ENCODE peak calls at places on chromosomes 11 and 22, in eight cellular contexts. S is cardiac muscle cell, L is pancreas, F is tibial artery, R is GM12864, A is spleen, T is adrenal gland, G is uterus. X is an unnamed sample.

GRCh38 chr11:27282141-27282590 is 80.8 kb downstream of the CCDC34 start:
- DNase-seq in S (no peak), F (peak), A (no peak), G (peak), R (no peak), T (peak), L (no peak), X (peak)

GRCh38 chr22:50264104-50264745 is 2.7 kb upstream of the MAPK12 start:
- DNase-seq in S (no peak), A (no peak), T (no peak), R (no peak), F (no peak), L (no peak), G (no peak), X (no peak)

GRCh38 chr11:117768506-117768905 is 28.5 kb downstream of the DSCAML1 start:
- DNase-seq in R (no peak), A (no peak), L (no peak), G (no peak), F (no peak), S (no peak), T (no peak), X (no peak)

GRCh38 chr11:96054870-96055705 is 131.2 kb upstream of the MTMR2 start:
- DNase-seq in R (no peak), G (no peak), T (no peak), S (peak), L (no peak), F (no peak), A (no peak), X (no peak)

GRCh38 chr11:26017322-26017860 is 314.5 kb upstream of the ANO3 start:
- DNase-seq in L (no peak), F (no peak), T (no peak), R (no peak), G (no peak), A (no peak), S (no peak), X (no peak)

GRCh38 chr11:60887531-60887930 is 18.9 kb downstream of the PRPF19 start:
- DNase-seq in F (no peak), A (no peak), L (no peak), S (peak), T (peak), R (no peak), G (no peak), X (no peak)

GRCh38 chr22:49607821-49608220 is 219.9 kb downstream of the BRD1 start:
- DNase-seq in S (no peak), G (no peak), T (no peak), F (peak), L (no peak), A (peak), R (no peak), X (no peak)

GRCh38 chr22:48492371-48493320 is 1335.0 kb downstream of the BRD1 start:
- DNase-seq in A (peak), S (peak), T (peak), L (peak), G (peak), F (peak), R (peak), X (peak)

GRCh38 chr11:26851696-26852095 is 129.8 kb upstream of the SLC5A12 start:
- DNase-seq in T (no peak), A (no peak), G (no peak), S (no peak), R (no peak), L (no peak), F (no peak), X (no peak)

GRCh38 chr22:32352681-32353080 is 5.0 kb upstream of the RFPL3 start:
- DNase-seq in G (no peak), R (no peak), S (no peak), L (no peak), A (no peak), T (no peak), F (no peak), X (no peak)

GRCh38 chr11:119624102-119624615 is 104.8 kb downstream of the NECTIN1 start:
- DNase-seq in R (no peak), F (no peak), T (no peak), A (no peak), S (no peak), G (no peak), L (no peak), X (no peak)

GRCh38 chr11:90845799-90846198 is 623.0 kb upstream of the CHORDC1 start:
- DNase-seq in S (no peak), T (no peak), G (no peak), A (no peak), L (no peak), R (no peak), F (no peak), X (no peak)

GRCh38 chr11:64216879-64217278 is 9.1 kb downstream of the TRPT1 start:
- DNase-seq in S (no peak), A (no peak), R (no peak), L (no peak), F (no peak), T (no peak), G (no peak), X (no peak)

GRCh38 chr11:75734491-75735180 is 17.0 kb downstream of the MOGAT2 start:
- DNase-seq in S (no peak), A (no peak), L (no peak), F (no peak), T (no peak), R (no peak), G (no peak), X (no peak)

GRCh38 chr22:35457729-35458546 is 58.0 kb downstream of the MCM5 start:
- DNase-seq in A (no peak), R (no peak), T (no peak), L (no peak), S (no peak), G (no peak), F (no peak), X (no peak)

GRCh38 chr11:45285931-45286632 is at the start of gene SYT13:
- DNase-seq in A (no peak), S (peak), T (peak), F (no peak), R (no peak), G (no peak), L (peak), X (no peak)

GRCh38 chr22:39984750-39985149 is 10.0 kb upstream of the FAM83F start:
- DNase-seq in S (no peak), R (no peak), F (no peak), L (no peak), G (no peak), T (no peak), A (no peak), X (no peak)

GRCh38 chr22:17767236-17768065 is 6.8 kb downstream of the BID start:
- DNase-seq in G (no peak), R (peak), S (no peak), T (no peak), F (no peak), L (no peak), A (no peak), X (no peak)

GRCh38 chr11:118176400-118177134 is at the start of gene SCN2B:
- DNase-seq in R (no peak), G (no peak), F (no peak), A (no peak), T (no peak), L (no peak), S (peak), X (no peak)

GRCh38 chr11:10293423-10294288 is at the start of gene SBF2:
- DNase-seq in S (peak), L (peak), R (no peak), G (peak), F (peak), A (peak), T (peak), X (peak)

GRCh38 chr22:48299801-48300200 is 1527.9 kb downstream of the BRD1 start:
- DNase-seq in F (no peak), L (no peak), S (no peak), R (no peak), G (no peak), T (no peak), A (no peak), X (no peak)

GRCh38 chr22:39576027-39576426 is 5.5 kb downstream of the CACNA1I start:
- DNase-seq in G (no peak), F (no peak), L (no peak), T (no peak), A (no peak), S (no peak), R (no peak), X (no peak)

GRCh38 chr11:133560467-133560866 is 28.2 kb upstream of the OPCML start:
- DNase-seq in R (no peak), F (no peak), A (no peak), G (no peak), S (no peak), L (no peak), T (no peak), X (no peak)

GRCh38 chr11:74311352-74311926 is at the start of gene P4HA3:
- DNase-seq in F (peak), L (peak), A (peak), S (peak), T (peak), R (no peak), G (peak), X (no peak)

GRCh38 chr11:73652856-73653559 is 6.6 kb downstream of the PLEKHB1 start:
- DNase-seq in G (no peak), T (no peak), L (no peak), F (no peak), S (no peak), A (no peak), R (no peak), X (no peak)

GRCh38 chr11:35814720-35815305 is 129.0 kb upstream of the LDLRAD3 start:
- DNase-seq in T (no peak), R (no peak), L (no peak), S (no peak), A (no peak), F (no peak), G (no peak), X (no peak)

GRCh38 chr22:50121202-50121740 is 31.5 kb downstream of the MOV10L1 start:
- DNase-seq in A (no peak), R (no peak), L (no peak), F (no peak), T (no peak), S (no peak), G (no peak), X (no peak)

GRCh38 chr11:126997641-126998040 is 2.9 kb downstream of the KIRREL3 start:
- DNase-seq in F (no peak), S (no peak), R (no peak), L (no peak), G (no peak), T (no peak), A (no peak), X (no peak)

GRCh38 chr22:27886843-27887151 is 32.3 kb downstream of the PITPNB start:
- DNase-seq in R (no peak), T (no peak), S (no peak), G (no peak), F (no peak), L (no peak), A (no peak), X (no peak)

GRCh38 chr11:93543292-93543977 is at the start of gene SMCO4:
- DNase-seq in S (peak), G (peak), F (peak), L (peak), R (no peak), T (peak), A (peak), X (peak)
- TF ChIP-seq CTCF in S (peak), G (peak), F (peak), L (peak), R (peak), T (peak), A (peak), X (peak)

DNA sequence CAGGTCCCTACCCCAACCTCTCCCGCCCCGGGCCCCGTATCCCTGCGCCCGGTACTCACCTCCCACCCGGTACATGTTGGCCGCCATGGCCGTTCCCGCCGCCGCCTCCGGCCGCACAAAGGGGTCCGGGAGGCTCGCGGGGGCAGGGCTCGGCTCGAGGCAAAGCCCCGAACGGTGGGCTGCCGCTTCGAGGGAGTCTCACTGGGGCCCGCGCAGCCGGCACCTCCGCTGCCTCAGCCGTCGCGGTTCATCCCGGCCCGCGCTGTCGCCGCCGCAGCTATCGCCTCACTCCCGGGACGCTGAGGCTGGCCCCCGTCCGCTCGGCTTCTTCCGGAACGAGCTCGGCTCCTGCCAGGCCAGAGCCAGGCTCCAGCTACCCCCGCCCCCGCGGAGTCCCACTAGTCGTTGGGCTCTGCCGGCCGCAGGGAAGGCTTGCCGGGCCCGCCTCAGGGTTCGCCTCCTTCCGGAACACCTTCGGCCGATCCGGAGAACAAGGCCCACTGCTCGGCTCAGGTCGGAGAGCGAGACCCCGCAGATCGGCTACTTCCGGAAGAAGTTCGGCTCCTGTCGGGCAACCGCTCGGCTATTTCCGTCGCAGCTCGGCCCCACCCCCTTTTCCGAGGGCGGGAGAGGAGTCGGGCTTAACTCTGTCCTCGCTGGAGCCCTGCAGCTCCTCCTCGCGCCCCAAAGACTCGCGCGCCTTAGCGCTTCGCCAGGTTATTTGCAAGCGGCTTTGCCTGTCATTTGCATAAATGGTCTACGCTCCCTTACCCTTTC is at the start of gene MTA2:
- DNase-seq in A (peak), S (peak), T (peak), G (peak), F (peak), L (peak), R (peak), X (peak)
- TF ChIP-seq CTCF in A (no peak), S (no peak), T (no peak), G (no peak), F (no peak), L (no peak), R (no peak), X (no peak)

DNA sequence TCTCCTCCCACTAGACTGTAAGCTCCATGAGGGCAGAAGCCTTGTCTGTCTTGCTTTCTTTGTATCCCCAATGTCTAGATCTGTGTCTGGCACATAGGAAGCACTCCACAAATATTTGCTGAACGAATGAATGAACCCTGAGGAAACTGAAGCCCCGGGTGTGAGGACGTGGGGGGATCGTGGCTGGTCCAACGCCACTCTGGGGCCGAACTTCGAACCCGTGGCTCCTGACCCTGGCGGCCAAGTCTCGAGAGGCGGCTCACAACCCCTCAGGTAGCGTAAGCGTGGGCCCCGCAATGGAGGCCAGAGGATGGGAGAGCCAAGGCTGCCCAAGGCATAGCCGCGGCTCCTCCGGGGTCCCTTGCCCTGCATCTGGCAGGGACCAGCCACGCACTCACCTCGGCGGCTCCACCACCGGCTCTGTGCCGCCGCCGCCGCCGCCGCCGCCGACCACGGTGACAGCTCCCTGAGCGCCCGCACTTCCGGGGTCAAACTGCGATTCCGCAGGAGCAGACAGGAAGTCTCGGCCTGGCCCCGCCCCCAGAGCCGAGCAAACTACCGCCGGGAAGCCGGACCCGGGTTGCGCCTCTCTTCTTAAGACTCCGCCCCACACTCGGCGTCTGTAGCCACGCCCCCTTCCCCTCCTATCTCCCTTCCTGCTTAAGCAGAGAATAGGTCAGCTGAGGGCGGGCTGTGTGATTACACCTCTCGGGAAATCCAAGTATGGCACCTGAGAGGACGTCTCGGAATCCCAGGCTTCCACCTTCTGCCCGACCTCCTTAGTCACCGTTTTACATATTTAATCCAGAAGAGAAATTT is at the start of gene ASCC2:
- DNase-seq in T (peak), A (peak), R (peak), L (peak), G (peak), S (peak), F (peak), X (peak)
- TF ChIP-seq CTCF in T (no peak), A (no peak), R (peak), L (no peak), G (no peak), S (no peak), F (peak), X (no peak)

DNA sequence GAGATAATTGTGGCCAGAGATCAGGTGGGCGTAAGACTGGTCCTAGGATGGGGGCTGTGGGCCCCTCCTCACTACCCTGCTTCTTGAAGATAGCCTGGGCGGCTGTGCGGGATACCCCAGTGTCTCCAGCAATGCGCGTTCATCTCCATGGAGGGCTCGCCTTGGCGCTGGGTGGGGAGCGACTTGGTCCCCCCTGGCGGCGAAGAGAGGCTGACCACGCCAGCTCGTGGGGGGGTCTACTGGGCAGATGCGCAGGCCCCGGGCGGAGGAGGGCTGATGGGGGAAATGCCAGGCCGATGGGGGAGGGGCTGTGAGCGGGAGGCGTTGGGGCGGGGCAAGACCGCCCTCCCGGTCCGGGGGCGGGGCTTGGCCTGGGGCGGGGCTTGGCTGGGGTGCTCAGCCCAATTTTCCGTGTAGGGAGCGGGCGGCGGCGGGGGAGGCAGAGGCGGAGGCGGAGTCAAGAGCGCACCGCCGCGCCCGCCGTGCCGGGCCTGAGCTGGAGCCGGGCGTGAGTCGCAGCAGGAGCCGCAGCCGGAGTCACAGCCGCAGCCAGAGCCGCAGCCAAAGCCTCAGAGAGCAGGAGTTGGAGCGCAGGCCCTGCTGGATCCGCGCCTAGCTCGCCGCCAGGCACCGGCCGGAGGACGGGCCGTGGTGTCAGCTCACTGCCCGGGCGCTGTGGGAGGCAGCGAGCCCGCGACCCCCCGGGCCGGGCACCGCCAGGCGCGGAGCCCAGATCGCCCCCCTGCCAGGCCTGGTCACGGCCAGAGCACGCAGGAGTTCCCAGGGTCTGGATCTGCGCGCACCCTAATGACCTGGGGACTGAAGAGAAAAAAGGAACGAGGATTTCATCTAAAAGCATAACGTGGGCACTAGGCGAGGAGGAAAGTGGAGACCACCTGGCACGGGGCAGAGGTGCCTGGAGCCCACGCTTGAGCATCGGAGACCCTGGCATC is at the start of gene SLC35E4:
- DNase-seq in L (peak), S (peak), A (peak), R (peak), F (peak), T (peak), G (peak), X (peak)
- TF ChIP-seq CTCF in L (no peak), S (peak), A (peak), R (peak), F (peak), T (no peak), G (peak), X (peak)

DNA sequence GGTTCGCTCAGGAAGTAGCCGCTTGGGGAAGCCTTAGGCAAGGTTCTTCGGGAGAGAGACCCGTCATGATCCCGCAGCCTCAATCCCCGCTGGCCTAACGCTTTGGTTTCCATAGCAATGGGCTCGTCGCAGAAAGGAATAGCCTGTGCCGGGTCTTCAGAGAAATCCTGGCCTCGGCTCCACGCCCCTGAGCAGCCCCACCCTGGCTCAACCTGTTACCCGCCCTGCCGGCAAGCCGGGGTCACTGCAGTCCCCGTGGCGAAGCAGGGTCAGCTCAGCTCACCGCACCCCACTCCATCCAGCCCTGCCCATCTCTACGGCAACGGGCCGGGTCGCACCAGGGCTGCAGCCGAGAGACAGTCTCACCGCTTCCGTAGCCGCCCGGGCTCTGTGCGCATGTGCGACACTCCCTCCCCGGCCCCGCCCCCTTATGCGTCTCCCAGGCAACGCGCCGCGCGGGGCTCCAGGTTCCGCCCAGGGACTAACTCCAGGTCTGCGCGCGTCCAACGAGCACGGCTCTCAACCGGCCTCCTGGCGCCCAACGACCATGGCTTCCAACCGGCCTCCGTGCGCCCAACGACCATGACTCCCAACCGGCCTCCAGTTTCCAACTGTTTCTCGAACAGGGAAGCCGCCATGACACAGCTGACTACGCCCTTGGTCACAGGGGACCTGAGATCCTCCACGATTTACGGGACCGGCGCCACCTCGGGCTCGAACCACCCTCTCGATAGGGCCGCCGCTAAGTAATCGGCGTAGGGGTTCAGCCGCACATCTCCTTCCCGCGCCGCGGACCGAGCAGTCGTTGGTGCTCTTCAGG is at the start of gene DUSP18:
- DNase-seq in S (peak), L (peak), A (peak), T (peak), R (peak), G (peak), F (peak), X (peak)
- TF ChIP-seq CTCF in S (peak), L (peak), A (no peak), T (no peak), R (peak), G (peak), F (peak), X (peak)

GRCh38 chr22:19291218-19291579 is 320 bp downstream of the CLTCL1 start:
- DNase-seq in A (no peak), F (peak), S (peak), R (no peak), T (peak), L (peak), G (peak), X (no peak)
- TF ChIP-seq CTCF in A (no peak), F (no peak), S (no peak), R (no peak), T (no peak), L (no peak), G (no peak), X (no peak)

GRCh38 chr22:46296257-46297150 is at the start of gene GTSE1:
- DNase-seq in F (peak), L (peak), S (peak), A (peak), G (peak), R (peak), T (peak), X (peak)

GRCh38 chr22:46293591-46294260 is 2.9 kb upstream of the GTSE1 start:
- DNase-seq in G (no peak), T (no peak), F (peak), R (no peak), A (peak), L (no peak), S (no peak), X (peak)

GRCh38 chr22:46294784-46295183 is 1.9 kb upstream of the GTSE1 start:
- DNase-seq in T (no peak), S (no peak), R (no peak), F (no peak), A (peak), L (no peak), G (no peak), X (no peak)

GRCh38 chr22:46297151-46297819 is 615 bp downstream of the GTSE1 start:
- DNase-seq in L (no peak), T (no peak), G (no peak), R (no peak), A (no peak), S (peak), F (no peak), X (no peak)

GRCh38 chr22:46295277-46295971 is 1.2 kb upstream of the GTSE1 start:
- DNase-seq in A (no peak), R (no peak), G (no peak), T (no peak), F (no peak), S (no peak), L (no peak), X (no peak)
- TF ChIP-seq CTCF in A (no peak), R (no peak), G (no peak), T (no peak), F (no peak), S (no peak), L (no peak), X (no peak)